ENCODE peak calls at places on chromosomes 4 and X, in nine cellular contexts. P is gastrocnemius medialis, T is cardiac muscle cell, N is tibial nerve, G is colonic mucosa, S is AG04449, O is pancreas, I is PC-3, C is NB4. H is an unnamed sample.

GRCh38 chr4:156594619-156595018 is 377.0 kb downstream of the PDGFC start:
- DNase-seq in O (peak; percentile 34), I (peak; percentile 9), N (peak; percentile 44), C (no peak), P (peak; percentile 13), S (no peak), G (peak; percentile 36), T (peak; percentile 13), H (peak; percentile 39)

GRCh38 chr4:140777894-140778293 is 21.7 kb upstream of the TBC1D9 start:
- DNase-seq in S (no peak), P (no peak), G (no peak), I (no peak), N (no peak), T (no peak), C (no peak), O (no peak), H (no peak)

GRCh38 chr4:83205760-83206159 is 78.8 kb downstream of the COQ2 start:
- DNase-seq in P (no peak), G (no peak), I (no peak), O (no peak), T (no peak), N (no peak), S (no peak), C (no peak), H (no peak)

GRCh38 chr4:4532371-4532770 is 9.5 kb downstream of the STX18 start:
- DNase-seq in S (no peak), P (no peak), G (no peak), N (no peak), O (no peak), I (no peak), C (no peak), T (no peak), H (no peak)

GRCh38 chrX:153727108-153727931 is 2.7 kb downstream of the ABCD1 start:
- DNase-seq in N (peak; percentile 8), C (peak; percentile 43), S (no peak), G (peak; percentile 49), I (peak; percentile 50), P (peak; percentile 62), O (peak; percentile 86), T (no peak), H (no peak)

GRCh38 chrX:17377047-17377692 is 2.2 kb downstream of the NHS start:
- DNase-seq in I (no peak), T (peak; percentile 36), P (no peak), S (no peak), O (no peak), C (no peak), N (peak; percentile 16), G (peak; percentile 38), H (peak; percentile 81)

GRCh38 chrX:45851434-45851991 is 650.8 kb upstream of the DIPK2B start:
- DNase-seq in I (peak; percentile 74), P (no peak), S (no peak), G (peak; percentile 48), O (peak; percentile 16), C (peak; percentile 82), N (no peak), T (peak; percentile 37), H (peak; percentile 86)

GRCh38 chr4:6762244-6762615 is 20.3 kb upstream of the KIAA0232 start:
- DNase-seq in T (no peak), C (no peak), G (no peak), N (no peak), P (no peak), I (no peak), S (no peak), O (no peak), H (no peak)

GRCh38 chr4:12644261-12644660 is 839.9 kb downstream of the RAB28 start:
- DNase-seq in P (no peak), T (no peak), O (no peak), S (no peak), G (no peak), I (no peak), N (no peak), C (no peak), H (no peak)

GRCh38 chr4:10380695-10381094 is 76.5 kb downstream of the ZNF518B start:
- DNase-seq in P (no peak), C (no peak), G (no peak), S (no peak), I (no peak), O (no peak), N (no peak), T (no peak), H (peak; percentile 56)

GRCh38 chr4:48781968-48782367 is 1.9 kb upstream of the FRYL start:
- DNase-seq in C (no peak), N (no peak), I (no peak), O (no peak), T (no peak), S (no peak), P (no peak), G (no peak), H (no peak)

GRCh38 chrX:11665144-11666040 is at the start of gene ARHGAP6:
- DNase-seq in P (peak; percentile 35), C (no peak), S (no peak), O (no peak), N (no peak), G (peak; percentile 22), T (peak; percentile 78), I (peak; percentile 14), H (peak; percentile 34)

GRCh38 chrX:131741103-131741581 is 197.3 kb downstream of the OR13H1 start:
- DNase-seq in O (peak; percentile 77), N (no peak), G (peak; percentile 92), P (no peak), T (no peak), S (no peak), C (no peak), I (no peak), H (no peak)

GRCh38 chr4:102319594-102319993 is 25.7 kb downstream of the SLC39A8 start:
- DNase-seq in C (no peak), N (no peak), T (no peak), O (no peak), I (no peak), S (no peak), P (no peak), G (no peak), H (no peak)

DNA sequence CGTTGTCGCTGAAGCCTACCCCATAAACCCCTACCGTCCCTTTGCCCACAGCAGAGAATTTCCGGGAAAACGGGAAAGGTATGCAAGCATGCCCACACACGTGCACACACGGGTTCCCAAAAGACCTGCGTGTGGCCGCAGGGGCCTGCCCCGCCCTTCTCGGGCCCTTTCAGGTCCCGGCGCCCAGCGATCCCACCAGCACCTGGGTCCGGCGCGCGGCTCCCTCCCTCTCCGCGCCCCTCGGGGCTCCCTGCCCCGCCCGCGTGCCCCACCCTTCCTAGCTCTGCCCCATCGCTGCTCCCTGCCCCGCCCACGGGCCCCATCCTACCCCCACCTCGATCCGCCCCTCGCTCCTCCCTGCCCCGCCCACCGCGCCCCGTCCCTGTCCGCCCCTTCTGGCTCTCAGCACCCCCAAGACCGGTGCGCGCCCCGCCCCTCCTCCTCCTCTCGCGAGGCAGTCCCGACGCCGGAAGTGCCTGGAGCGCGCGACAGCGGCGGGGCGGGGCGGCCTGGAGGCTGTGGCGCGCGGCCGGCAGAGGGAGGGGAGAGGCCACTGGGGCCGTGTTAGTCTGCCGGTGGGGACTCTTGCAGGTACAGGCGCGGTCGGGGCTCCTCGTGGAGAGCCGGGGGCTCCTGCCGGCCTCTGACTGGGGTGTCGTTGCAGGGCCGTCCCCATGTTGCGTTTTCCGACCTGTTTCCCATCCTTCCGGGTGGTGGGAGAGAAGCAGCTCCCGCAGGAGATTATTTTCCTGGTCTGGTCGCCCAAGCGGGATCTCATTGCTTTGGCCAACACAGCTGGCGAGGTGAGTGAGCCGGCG is at the start of gene ANAPC4:
- DNase-seq in N (peak; percentile 85), C (peak; percentile 99), G (peak; percentile 99), I (peak; percentile 88), P (peak; percentile 87), S (peak; percentile 19), O (peak; percentile 96), T (peak; percentile 95), H (peak; percentile 94)
- TF ChIP-seq CTCF in N (no peak), C (no peak), G (no peak), I (no peak), P (no peak), S (peak; percentile 3), O (no peak), T (no peak), H (no peak)

GRCh38 chr4:185532795-185533324 is 2.4 kb downstream of the PDLIM3 start:
- DNase-seq in T (no peak), C (no peak), S (no peak), N (no peak), P (no peak), G (no peak), I (no peak), O (no peak), H (no peak)
- H3K4me3 ChIP-seq in T (no peak overlapping the region), C (no peak overlapping the region), S (no peak overlapping the region), N (no peak overlapping the region), P (peak overlapping the region; percentile 81), G (no peak overlapping the region), I (no peak overlapping the region), O (no peak overlapping the region), H (no peak overlapping the region)

GRCh38 chr4:70704333-70705145 is 16.2 kb downstream of the UTP3 start:
- DNase-seq in C (peak; percentile 87), G (peak; percentile 85), T (peak; percentile 91), O (peak; percentile 85), N (peak; percentile 56), P (peak; percentile 65), S (no peak), I (peak; percentile 81), H (peak; percentile 66)
- TF ChIP-seq CTCF in C (peak; percentile 28), G (peak; percentile 22), T (peak; percentile 27), O (no peak), N (peak; percentile 39), P (no peak), S (peak; percentile 51), I (peak; percentile 52), H (peak; percentile 12)

GRCh38 chr4:184844742-184845141 is 19.0 kb upstream of the ACSL1 start:
- DNase-seq in N (no peak), G (no peak), C (no peak), S (no peak), T (no peak), O (no peak), P (no peak), I (no peak), H (no peak)

GRCh38 chr4:184848510-184848909 is 22.7 kb upstream of the ACSL1 start:
- DNase-seq in P (no peak), O (no peak), S (no peak), N (peak; percentile 34), G (no peak), I (no peak), T (no peak), C (peak; percentile 62), H (no peak)

GRCh38 chr4:184846531-184846930 is 20.8 kb upstream of the ACSL1 start:
- DNase-seq in T (no peak), N (no peak), I (no peak), G (no peak), O (no peak), P (no peak), S (no peak), C (no peak), H (peak; percentile 32)

GRCh38 chr4:184843984-184844554 is 18.3 kb upstream of the ACSL1 start:
- DNase-seq in N (no peak), S (no peak), C (no peak), T (no peak), O (no peak), I (no peak), P (no peak), G (no peak), H (no peak)

DNA sequence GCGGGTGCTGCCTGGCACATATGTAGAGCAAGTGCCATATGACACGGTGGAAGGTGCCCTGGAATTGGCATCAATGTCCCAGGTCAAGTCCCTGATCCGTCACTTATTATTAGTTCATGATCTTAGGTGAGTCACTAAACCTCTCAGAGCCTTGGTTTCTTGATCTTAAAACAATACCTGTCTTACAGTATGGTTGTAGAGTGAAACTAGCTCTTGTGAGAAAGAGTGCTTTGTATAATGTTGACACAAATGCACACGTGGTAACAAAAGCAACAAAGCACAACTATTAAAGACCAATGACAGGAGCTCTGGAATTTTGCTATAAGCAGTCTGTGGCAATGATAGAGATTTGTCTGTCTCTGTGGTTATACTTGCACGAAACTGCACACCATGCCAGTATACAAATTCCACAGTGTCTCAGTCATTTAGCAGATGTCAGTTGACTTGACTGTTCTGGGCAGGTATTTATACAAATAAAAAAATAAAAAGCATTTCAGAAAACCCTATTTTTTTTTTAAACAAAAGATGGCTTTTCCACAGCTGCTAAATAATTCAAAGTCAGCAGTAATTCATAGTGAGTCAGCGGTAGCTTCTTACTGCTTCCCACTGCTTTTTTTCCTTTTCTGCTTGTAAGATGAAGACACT is 19.7 kb upstream of the ACSL1 start:
- DNase-seq in S (peak; percentile 38), G (no peak), T (no peak), C (no peak), O (no peak), P (no peak), N (no peak), I (peak; percentile 79), H (peak; percentile 81)
- H3K4me3 ChIP-seq in S (no peak overlapping the region), G (no peak overlapping the region), T (no peak overlapping the region), C (no peak overlapping the region), O (no peak overlapping the region), P (no peak overlapping the region), N (no peak overlapping the region), I (no peak overlapping the region), H (no peak overlapping the region)

H was measured in epithelial cell of esophagus.